ENCODE peak calls at places on chromosomes 11 and 22, in six cellular contexts. J is kidney, O is tibial nerve, X is body of pancreas, Y is ovary, W is GM06990. R is an unnamed sample.

GRCh38 chr11:833849-834311 is 1.1 kb downstream of the CD151 start:
- DNase-seq in X (peak), W (no peak), J (no peak), Y (no peak), O (no peak), R (no peak)

GRCh38 chr11:57491371-57492061 is 24.0 kb downstream of the SLC43A1 start:
- DNase-seq in J (no peak), O (no peak), Y (no peak), W (no peak), X (peak), R (peak)

GRCh38 chr22:46046299-46046685 is 69.3 kb upstream of the WNT7B start:
- DNase-seq in Y (no peak), W (no peak), X (no peak), O (no peak), J (peak), R (no peak)

GRCh38 chr11:69470301-69470700 is 11.2 kb upstream of the LINC01488 start:
- DNase-seq in O (no peak), X (no peak), Y (no peak), J (peak), W (no peak), R (no peak)

GRCh38 chr22:32206774-32207758 is 2.2 kb upstream of the RFPL2 start:
- DNase-seq in J (no peak), X (no peak), W (no peak), Y (no peak), O (no peak), R (peak)

GRCh38 chr11:104956528-104956927 is 11.8 kb downstream of the CASP4 start:
- DNase-seq in W (no peak), J (no peak), O (no peak), Y (no peak), X (no peak), R (no peak)

GRCh38 chr22:17601031-17601430 is 27.5 kb downstream of the ATP6V1E1 start:
- DNase-seq in Y (no peak), W (no peak), O (no peak), X (no peak), J (peak), R (no peak)

GRCh38 chr22:36326178-36327161 is 61.3 kb downstream of the MYH9 start:
- DNase-seq in J (peak), Y (no peak), X (no peak), W (no peak), O (no peak), R (no peak)

GRCh38 chr11:92475316-92475715 is 250.7 kb downstream of the FAT3 start:
- DNase-seq in X (no peak), J (no peak), O (no peak), Y (no peak), W (no peak), R (no peak)

GRCh38 chr22:25478573-25478972 is 85.9 kb upstream of the GRK3 start:
- DNase-seq in J (no peak), X (no peak), O (no peak), W (no peak), Y (no peak), R (no peak)

GRCh38 chr22:37870273-37870672 is 21.1 kb downstream of the EIF3L start:
- DNase-seq in W (no peak), X (no peak), J (no peak), O (no peak), Y (no peak), R (no peak)

GRCh38 chr11:4491878-4492606 is 9.6 kb downstream of the OR52K1 start:
- DNase-seq in J (no peak), O (no peak), X (no peak), W (no peak), Y (no peak), R (no peak)

GRCh38 chr11:68090706-68091105 is 30.5 kb downstream of the CHKA start:
- DNase-seq in W (no peak), J (no peak), X (no peak), O (no peak), Y (no peak), R (peak)

GRCh38 chr22:22687638-22688500 is 43.5 kb downstream of the GGTLC2 start:
- DNase-seq in J (no peak), X (peak), O (peak), W (no peak), Y (no peak), R (peak)

GRCh38 chr11:14852571-14853177 is 39.4 kb downstream of the CYP2R1 start:
- DNase-seq in W (no peak), X (no peak), Y (no peak), J (no peak), O (no peak), R (no peak)

GRCh38 chr11:130181295-130182272 is 22.0 kb downstream of the ST14 start:
- DNase-seq in W (no peak), X (peak), O (no peak), Y (no peak), J (no peak), R (peak)

GRCh38 chr11:35126000-35126878 is 12.7 kb upstream of the CD44 start:
- DNase-seq in Y (no peak), O (no peak), X (no peak), J (no peak), W (peak), R (peak)

GRCh38 chr11:26201411-26201810 is 130.5 kb upstream of the ANO3 start:
- DNase-seq in J (no peak), O (no peak), X (no peak), Y (no peak), W (no peak), R (no peak)

GRCh38 chr22:29040385-29041275 is 21.0 kb downstream of the C22orf31 start:
- DNase-seq in J (no peak), Y (peak), X (peak), O (peak), W (no peak), R (peak)

GRCh38 chr11:47552086-47552580 is 799 bp downstream of the CELF1 start:
- DNase-seq in Y (no peak), X (no peak), J (peak), W (no peak), O (no peak), R (peak)

GRCh38 chr11:86421976-86422770 is 47.5 kb downstream of the CCDC81 start:
- DNase-seq in X (no peak), Y (no peak), J (no peak), O (no peak), W (no peak), R (no peak)

GRCh38 chr11:26623076-26623666 is 51.1 kb upstream of the MUC15 start:
- DNase-seq in O (no peak), W (no peak), Y (no peak), X (no peak), J (no peak), R (no peak)

GRCh38 chr11:110219011-110219785 is 77.2 kb downstream of the RDX start:
- DNase-seq in Y (no peak), W (no peak), X (no peak), O (no peak), J (no peak), R (no peak)

GRCh38 chr11:22433066-22433450 is 94.9 kb downstream of the SLC17A6 start:
- DNase-seq in W (no peak), J (no peak), X (no peak), Y (no peak), O (no peak), R (no peak)

GRCh38 chr11:119323532-119324033 is 6.7 kb upstream of the MCAM start:
- DNase-seq in X (peak), J (no peak), O (peak), W (no peak), Y (peak), R (peak)

GRCh38 chr11:61587541-61587941 is 6.7 kb upstream of the SYT7 start:
- DNase-seq in Y (peak), J (no peak), X (peak), O (no peak), W (no peak), R (no peak)

GRCh38 chr11:39541945-39542351 is 1917.5 kb downstream of the LRRC4C start:
- DNase-seq in O (no peak), W (no peak), Y (no peak), X (no peak), J (peak), R (no peak)

GRCh38 chr11:30155428-30155827 is 75.4 kb upstream of the FSHB start:
- DNase-seq in Y (no peak), J (no peak), O (no peak), W (no peak), X (no peak), R (no peak)

GRCh38 chr11:126358763-126359160 is 3.3 kb downstream of the ST3GAL4 start:
- DNase-seq in X (no peak), J (no peak), O (no peak), W (no peak), Y (no peak), R (no peak)

GRCh38 chr11:69537855-69538640 is 56.6 kb downstream of the LINC01488 start:
- DNase-seq in W (no peak), J (no peak), X (no peak), Y (no peak), O (no peak), R (no peak)

GRCh38 chr22:36612458-36612857 is 83.5 kb upstream of the EIF3D start:
- DNase-seq in J (no peak), W (no peak), Y (no peak), X (peak), O (no peak), R (no peak)

GRCh38 chr11:86274999-86275398 is 27.0 kb upstream of the HIKESHI start:
- DNase-seq in O (no peak), J (no peak), X (no peak), Y (no peak), W (no peak), R (no peak)

GRCh38 chr22:37991738-37992442 is 7.5 kb upstream of the SOX10 start:
- DNase-seq in J (no peak), Y (no peak), O (no peak), W (no peak), X (no peak), R (no peak)

DNA sequence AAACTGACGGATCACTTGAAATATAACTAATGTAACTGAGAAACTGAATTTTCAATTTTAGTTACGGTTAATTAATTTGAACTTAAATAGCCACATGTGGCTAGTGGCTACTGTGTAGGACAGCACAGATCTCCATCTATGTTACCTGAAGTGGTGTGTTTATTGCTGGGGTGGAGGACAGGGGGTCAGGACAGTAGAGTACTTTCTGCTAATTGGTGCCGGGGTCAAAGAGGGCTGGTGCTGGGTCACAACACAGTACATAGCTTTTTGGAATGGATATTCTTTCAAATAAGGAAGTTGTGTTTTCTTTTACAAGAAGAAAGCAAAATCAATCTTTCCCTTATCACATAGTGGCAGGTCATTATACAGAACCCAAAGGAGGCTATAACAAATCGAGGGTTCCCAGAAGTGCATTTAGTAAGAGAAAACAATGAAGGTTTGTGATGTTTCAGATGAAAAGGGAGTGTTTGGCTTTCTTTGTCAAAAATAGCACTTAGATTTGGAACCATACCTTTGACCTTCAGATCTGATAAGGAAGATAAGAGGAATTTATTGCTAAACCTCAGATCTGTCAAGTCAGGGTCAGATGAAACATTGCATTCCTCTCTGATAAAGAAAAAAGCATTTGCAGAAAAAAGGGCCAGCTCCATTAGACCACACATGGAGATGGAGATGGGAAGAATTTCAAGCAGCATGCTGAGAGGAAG is 384.5 kb downstream of the AASDHPPT start:
- DNase-seq in X (no peak), J (no peak), O (no peak), W (no peak), Y (no peak), R (no peak)
- H3K4me3 ChIP-seq in X (no peak), J (no peak), O (no peak), W (no peak), Y (no peak), R (no peak)

GRCh38 chr11:45665206-45665932 is at the start of gene CHST1:
- DNase-seq in J (peak), W (no peak), Y (peak), X (peak), O (no peak), R (no peak)
- H3K4me3 ChIP-seq in J (no peak), W (no peak), Y (peak), X (peak), O (peak), R (no peak)

GRCh38 chr22:41543854-41544670 is at the start of gene POLR3H:
- DNase-seq in J (peak), O (peak), X (peak), Y (peak), W (peak), R (peak)
- H3K4me3 ChIP-seq in J (peak), O (peak), X (peak), Y (peak), W (peak), R (peak)

DNA sequence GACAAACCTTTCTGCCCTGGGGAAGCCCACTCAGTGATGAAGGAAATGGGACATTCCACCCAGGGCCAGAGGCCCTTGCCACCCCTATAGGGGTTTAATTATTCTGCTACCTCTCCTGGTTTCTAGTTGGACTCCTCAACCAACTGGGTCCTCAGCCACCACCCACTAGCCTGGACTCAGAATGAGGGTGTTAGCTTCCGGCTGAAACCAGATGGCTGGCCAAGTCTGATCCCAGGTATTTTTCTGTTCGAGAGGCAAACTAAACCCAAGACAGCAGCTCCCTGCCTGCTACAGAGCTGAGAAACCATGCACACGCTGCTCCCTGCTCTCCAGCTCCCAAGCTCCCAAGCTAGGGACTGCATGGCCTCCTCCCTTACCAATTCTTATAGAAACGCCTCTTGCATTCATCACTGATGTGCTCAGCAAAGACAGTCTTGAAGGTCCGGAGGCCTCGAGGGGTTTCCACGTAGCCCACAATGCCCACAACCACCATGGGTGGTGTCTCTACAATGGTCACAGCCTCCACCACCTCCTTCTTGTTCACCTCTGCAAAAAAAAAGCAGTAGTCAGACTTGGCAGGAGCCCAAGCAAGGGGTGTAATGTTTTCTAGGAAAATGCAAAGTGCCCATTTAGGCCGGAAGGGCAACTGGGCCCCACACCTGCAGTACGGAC is 2.2 kb downstream of the RPL3 start:
- DNase-seq in W (no peak), O (no peak), J (no peak), Y (peak), X (no peak), R (peak)
- H3K4me3 ChIP-seq in W (peak), O (peak), J (peak), Y (no peak), X (peak), R (peak)

GRCh38 chr11:70952171-70952570 is 300.2 kb downstream of the SHANK2 start:
- DNase-seq in W (no peak), Y (no peak), J (peak), X (no peak), O (no peak), R (no peak)
- H3K4me3 ChIP-seq in W (no peak), Y (no peak), J (no peak), X (no peak), O (no peak), R (no peak)

DNA sequence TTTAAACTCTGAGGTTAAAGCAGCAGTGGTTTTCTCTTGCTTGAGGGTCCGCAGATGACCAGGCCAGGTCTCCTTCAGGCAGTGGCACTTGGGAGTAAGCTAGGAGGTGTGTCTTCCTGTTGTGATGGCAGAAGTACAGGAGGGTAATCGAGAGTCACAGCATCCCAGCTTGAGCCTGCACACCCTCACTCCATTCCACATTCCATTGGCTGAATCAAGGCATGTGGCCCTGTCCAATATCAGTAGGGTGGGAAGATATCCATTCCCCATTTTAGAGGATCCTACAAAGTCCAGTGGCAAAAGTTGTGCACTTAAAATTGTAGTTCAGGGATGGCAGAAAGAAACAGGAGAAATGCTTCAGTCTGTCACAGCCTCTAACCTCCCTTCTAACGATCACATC is 23.3 kb downstream of the OSBP2 start:
- DNase-seq in O (no peak), X (no peak), J (no peak), W (no peak), Y (no peak), R (no peak)
- H3K4me3 ChIP-seq in O (no peak), X (no peak), J (no peak), W (no peak), Y (no peak), R (no peak)

GRCh38 chr11:64007629-64008282 is 21.5 kb downstream of the OTUB1 start:
- DNase-seq in J (peak), O (peak), Y (peak), W (no peak), X (peak), R (no peak)

GRCh38 chr11:64007160-64007628 is 21.0 kb downstream of the OTUB1 start:
- DNase-seq in W (no peak), J (peak), O (no peak), X (no peak), Y (no peak), R (no peak)

GRCh38 chr11:64009234-64009633 is 23.0 kb downstream of the OTUB1 start:
- DNase-seq in X (no peak), Y (no peak), W (no peak), O (no peak), J (no peak), R (no peak)

GRCh38 chr11:64009710-64010109 is 23.5 kb downstream of the OTUB1 start:
- DNase-seq in O (no peak), W (no peak), X (no peak), J (peak), Y (no peak), R (no peak)

DNA sequence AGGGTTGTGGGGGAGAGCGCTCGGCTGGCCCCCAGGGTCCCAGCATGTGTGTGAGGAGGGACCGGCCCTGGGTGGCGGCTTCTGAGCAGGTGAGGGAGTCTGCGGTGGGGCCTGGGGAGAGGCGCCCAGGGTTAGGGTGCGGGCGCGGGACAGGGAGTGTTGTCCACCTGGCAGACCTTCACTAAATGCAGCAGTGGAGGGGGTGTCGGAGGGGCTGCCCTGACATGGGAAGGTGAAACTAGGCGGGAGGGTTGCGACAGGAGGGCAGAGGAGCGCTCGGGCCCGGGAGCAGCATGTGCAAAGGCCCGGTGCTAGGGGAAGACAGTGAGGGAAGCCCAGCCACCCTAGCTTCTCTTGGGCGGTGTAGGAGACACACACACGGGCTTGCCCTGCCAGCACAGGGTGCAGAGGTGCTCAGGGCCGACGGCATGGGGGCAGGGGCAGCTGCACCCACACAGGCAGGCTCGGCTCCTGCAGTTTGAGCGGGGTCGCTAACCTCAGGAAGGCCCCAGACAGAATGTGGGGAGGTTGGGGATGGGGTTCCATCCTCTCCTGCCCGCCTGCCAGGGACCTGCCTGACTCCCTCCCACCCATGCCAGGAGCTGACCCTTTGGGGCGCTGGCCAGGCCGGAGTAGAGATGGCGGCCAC is 22.2 kb downstream of the OTUB1 start:
- DNase-seq in Y (no peak), X (no peak), O (no peak), J (peak), W (no peak), R (no peak)
- H3K4me3 ChIP-seq in Y (no peak), X (no peak), O (no peak), J (no peak), W (no peak), R (no peak)